ENCODE peak calls at places on chromosomes 1 and 21, in ten cellular contexts. C, E, X, W, K, F, S, G, R and U are unnamed samples.

GRCh38 chr1:158674302-158674701 is 12.2 kb downstream of the SPTA1 start:
- DNase-seq in C (no peak), E (no peak), X (no peak), W (no peak), K (no peak), F (no peak), S (no peak), G (no peak), R (no peak), U (no peak)

GRCh38 chr1:203156280-203156679 is 19.3 kb downstream of the MYBPH start:
- DNase-seq in C (no peak), E (no peak), X (no peak), W (no peak), K (no peak), F (no peak), S (peak; percentile 24), G (no peak), R (no peak), U (peak; percentile 34)

GRCh38 chr1:15501208-15502032 is 22.6 kb downstream of the CASP9 start:
- DNase-seq in C (peak; percentile 35), E (no peak), X (peak; percentile 60), W (peak; percentile 44), K (peak; percentile 47), F (peak; percentile 83), S (peak; percentile 57), G (peak; percentile 79), R (peak; percentile 9), U (peak; percentile 65)

GRCh38 chr1:1487701-1488100 is 16.1 kb downstream of the ATAD3B start:
- DNase-seq in C (no peak), E (no peak), X (no peak), W (no peak), K (no peak), F (no peak), S (no peak), G (no peak), R (no peak), U (no peak)

GRCh38 chr1:41662061-41662655 is 177.7 kb upstream of the EDN2 start:
- DNase-seq in C (peak; percentile 69), E (no peak), X (peak; percentile 41), W (peak; percentile 79), K (peak; percentile 72), F (peak; percentile 85), S (peak; percentile 52), G (peak; percentile 57), R (peak; percentile 65), U (peak; percentile 64)

GRCh38 chr1:12173631-12174121 is 6.9 kb downstream of the TNFRSF1B start:
- DNase-seq in C (peak; percentile 88), E (no peak), X (no peak), W (peak; percentile 85), K (peak; percentile 97), F (no peak), S (no peak), G (peak; percentile 73), R (peak; percentile 27), U (no peak)

GRCh38 chr1:39490596-39491145 is 765 bp upstream of the BMP8A start:
- DNase-seq in C (no peak), E (no peak), X (no peak), W (no peak), K (peak; percentile 29), F (no peak), S (peak; percentile 49), G (no peak), R (no peak), U (no peak)

GRCh38 chr1:185581961-185582725 is 152.0 kb upstream of the HMCN1 start:
- DNase-seq in C (no peak), E (no peak), X (no peak), W (no peak), K (no peak), F (no peak), S (no peak), G (no peak), R (no peak), U (no peak)

GRCh38 chr1:87888456-87888855 is 559.8 kb downstream of the LMO4 start:
- DNase-seq in C (no peak), E (no peak), X (no peak), W (no peak), K (no peak), F (no peak), S (no peak), G (no peak), R (no peak), U (no peak)

GRCh38 chr1:220483700-220484099 is 44.2 kb upstream of the MARK1 start:
- DNase-seq in C (no peak), E (no peak), X (no peak), W (no peak), K (no peak), F (no peak), S (no peak), G (no peak), R (no peak), U (no peak)

GRCh38 chr1:65069186-65069585 is 78.8 kb upstream of the AK4 start:
- DNase-seq in C (no peak), E (no peak), X (no peak), W (peak; percentile 47), K (peak; percentile 42), F (no peak), S (no peak), G (no peak), R (no peak), U (no peak)

GRCh38 chr21:15224346-15225086 is 159.7 kb upstream of the NRIP1 start:
- DNase-seq in C (no peak), E (no peak), X (no peak), W (no peak), K (no peak), F (no peak), S (no peak), G (no peak), R (no peak), U (peak; percentile 20)

GRCh38 chr21:38817371-38818335 is 11.9 kb downstream of the ETS2 start:
- DNase-seq in C (no peak), E (no peak), X (no peak), W (no peak), K (no peak), F (no peak), S (no peak), G (no peak), R (no peak), U (no peak)

GRCh38 chr1:179883739-179884138 is 1.7 kb downstream of the TOR1AIP1 start:
- DNase-seq in C (no peak), E (no peak), X (peak; percentile 12), W (peak; percentile 72), K (peak; percentile 64), F (peak; percentile 28), S (no peak), G (no peak), R (no peak), U (peak; percentile 36)

GRCh38 chr1:213138391-213138790 is 87.3 kb downstream of the RPS6KC1 start:
- DNase-seq in C (no peak), E (no peak), X (peak; percentile 28), W (no peak), K (no peak), F (no peak), S (peak; percentile 90), G (no peak), R (no peak), U (no peak)

GRCh38 chr1:118272884-118273283 is 87.9 kb upstream of the SPAG17 start:
- DNase-seq in C (no peak), E (no peak), X (no peak), W (no peak), K (no peak), F (no peak), S (no peak), G (no peak), R (no peak), U (no peak)

GRCh38 chr1:110619412-110620249 is 13.5 kb upstream of the KCNA2 start:
- DNase-seq in C (peak; percentile 76), E (no peak), X (peak; percentile 83), W (peak; percentile 90), K (peak; percentile 93), F (peak; percentile 93), S (peak; percentile 87), G (peak; percentile 84), R (peak; percentile 72), U (peak; percentile 86)

GRCh38 chr1:193131266-193131860 is 9.5 kb downstream of the CDC73 start:
- DNase-seq in C (no peak), E (no peak), X (no peak), W (no peak), K (no peak), F (no peak), S (no peak), G (no peak), R (no peak), U (no peak)

GRCh38 chr21:26788783-26789182 is 56.4 kb downstream of the ADAMTS1 start:
- DNase-seq in C (peak; percentile 63), E (no peak), X (no peak), W (no peak), K (no peak), F (no peak), S (no peak), G (no peak), R (no peak), U (no peak)

GRCh38 chr1:7810395-7810794 is 26.3 kb downstream of the PER3 start:
- DNase-seq in C (no peak), E (no peak), X (no peak), W (peak; percentile 35), K (no peak), F (no peak), S (no peak), G (no peak), R (no peak), U (no peak)

GRCh38 chr1:118154220-118154619 is 30.8 kb downstream of the SPAG17 start:
- DNase-seq in C (no peak), E (no peak), X (peak; percentile 36), W (no peak), K (no peak), F (peak; percentile 11), S (peak; percentile 58), G (no peak), R (no peak), U (no peak)

GRCh38 chr1:20291621-20292020 is 946 bp downstream of the VWA5B1 start:
- DNase-seq in C (no peak), E (no peak), X (peak; percentile 18), W (no peak), K (no peak), F (peak; percentile 17), S (no peak), G (no peak), R (no peak), U (no peak)

GRCh38 chr1:223426936-223427335 is 33.7 kb downstream of the CCDC185 start:
- DNase-seq in C (no peak), E (no peak), X (no peak), W (no peak), K (no peak), F (no peak), S (no peak), G (no peak), R (no peak), U (no peak)

GRCh38 chr1:27349784-27350672 is 8.2 kb downstream of the SYTL1 start:
- DNase-seq in C (peak; percentile 64), E (no peak), X (peak; percentile 77), W (no peak), K (no peak), F (peak; percentile 89), S (peak; percentile 64), G (peak; percentile 79), R (peak; percentile 7), U (no peak)

GRCh38 chr21:38244885-38245869 is 11.6 kb upstream of the KCNJ15 start:
- DNase-seq in C (no peak), E (no peak), X (no peak), W (peak; percentile 74), K (peak; percentile 25), F (no peak), S (no peak), G (no peak), R (no peak), U (peak; percentile 37)

GRCh38 chr1:28365864-28366263 is 3.7 kb upstream of the PHACTR4 start:
- DNase-seq in C (peak; percentile 17), E (no peak), X (peak; percentile 15), W (no peak), K (no peak), F (no peak), S (no peak), G (no peak), R (no peak), U (peak; percentile 51)

GRCh38 chr1:63718464-63719075 is 55.2 kb upstream of the ROR1 start:
- DNase-seq in C (no peak), E (no peak), X (no peak), W (no peak), K (no peak), F (no peak), S (no peak), G (no peak), R (no peak), U (no peak)

GRCh38 chr1:17094664-17095063 is 24.6 kb downstream of the PADI2 start:
- DNase-seq in C (no peak), E (no peak), X (no peak), W (no peak), K (no peak), F (no peak), S (no peak), G (no peak), R (no peak), U (no peak)